ENCODE peak calls at places on chromosomes 4 and X, in five cellular contexts. D, L, M, A and B are unnamed samples.

GRCh38 chr4:73985528-73985852 is 2.5 kb downstream of the PPBP start:
- DNase-seq in D (no peak), L (no peak), M (no peak), A (no peak), B (no peak)

GRCh38 chr4:152486414-152487389 is 49.2 kb downstream of the FBXW7 start:
- DNase-seq in D (no peak), L (no peak), M (no peak), A (no peak), B (no peak)

GRCh38 chr4:140497428-140497775 is 691 bp downstream of the MGAT4D start:
- DNase-seq in D (no peak), L (no peak), M (no peak), A (no peak), B (no peak)

GRCh38 chr4:139950568-139950967 is 203.4 kb downstream of the MAML3 start:
- DNase-seq in D (no peak), L (no peak), M (no peak), A (no peak), B (no peak)

GRCh38 chr4:64144994-64145393 is 264.3 kb downstream of the TECRL start:
- DNase-seq in D (no peak), L (no peak), M (no peak), A (no peak), B (no peak)

GRCh38 chr4:147749811-147750321 is 18.0 kb downstream of the ARHGAP10 start:
- DNase-seq in D (no peak), L (no peak), M (no peak), A (no peak), B (no peak)

GRCh38 chrX:102745513-102746133 is 25.1 kb downstream of the GPRASP3 start:
- DNase-seq in D (no peak), L (no peak), M (no peak), A (peak), B (no peak)

GRCh38 chr4:124980276-124980752 is 267.8 kb upstream of the ANKRD50 start:
- DNase-seq in D (no peak), L (no peak), M (no peak), A (no peak), B (no peak)

GRCh38 chr4:137283737-137284136 is 248.6 kb downstream of the PCDH18 start:
- DNase-seq in D (no peak), L (no peak), M (no peak), A (no peak), B (no peak)

GRCh38 chr4:20019310-20020015 is 232.2 kb upstream of the SLIT2 start:
- DNase-seq in D (no peak), L (no peak), M (no peak), A (no peak), B (no peak)

DNA sequence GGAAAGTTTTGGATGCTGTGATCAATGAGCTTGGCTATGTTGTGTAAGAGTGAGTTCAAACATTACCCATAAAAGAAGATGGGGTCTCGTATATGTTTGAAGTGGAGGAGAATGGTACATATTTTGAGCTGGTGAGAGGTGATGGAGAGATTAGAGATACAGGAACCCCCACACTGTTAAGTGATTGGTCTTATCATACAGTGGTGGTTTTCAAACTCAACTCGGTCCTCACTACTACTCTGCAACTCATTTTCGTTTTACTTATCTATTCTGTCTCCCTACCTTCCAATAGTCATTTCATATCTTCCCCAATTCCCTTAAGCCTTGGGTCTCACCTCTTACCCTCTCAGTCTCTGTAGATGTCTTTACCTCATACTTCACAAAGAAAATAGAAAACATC is 16.4 kb upstream of the TNIP3 start:
- DNase-seq in D (no peak), L (no peak), M (no peak), A (no peak), B (no peak)
- H3K27ac ChIP-seq in D (no peak), L (no peak), M (no peak), A (no peak), B (no peak)

GRCh38 chr4:57080781-57081650 is 29.2 kb downstream of the IGFBP7 start:
- DNase-seq in D (no peak), L (no peak), M (no peak), A (no peak), B (no peak)

GRCh38 chr4:57081651-57082349 is 28.4 kb downstream of the IGFBP7 start:
- DNase-seq in D (no peak), L (no peak), M (no peak), A (no peak), B (no peak)

GRCh38 chr4:57076646-57077045 is 33.5 kb downstream of the IGFBP7 start:
- DNase-seq in D (no peak), L (no peak), M (no peak), A (no peak), B (no peak)

GRCh38 chr4:57077550-57078311 is 32.5 kb downstream of the IGFBP7 start:
- DNase-seq in D (no peak), L (no peak), M (no peak), A (no peak), B (no peak)

GRCh38 chr4:57078685-57079521 is 31.3 kb downstream of the IGFBP7 start:
- DNase-seq in D (no peak), L (no peak), M (no peak), A (no peak), B (no peak)
- TF ChIP-seq POLR2AphosphoS5 in D (no peak), L (no peak), M (no peak), A (peak), B (peak)

GRCh38 chr4:145735330-145735638 is 55.3 kb downstream of the C4orf51 start:
- DNase-seq in D (no peak), L (peak), M (no peak), A (no peak), B (no peak)
- H3K27ac ChIP-seq in D (peak), L (peak), M (no peak), A (peak), B (peak)

DNA sequence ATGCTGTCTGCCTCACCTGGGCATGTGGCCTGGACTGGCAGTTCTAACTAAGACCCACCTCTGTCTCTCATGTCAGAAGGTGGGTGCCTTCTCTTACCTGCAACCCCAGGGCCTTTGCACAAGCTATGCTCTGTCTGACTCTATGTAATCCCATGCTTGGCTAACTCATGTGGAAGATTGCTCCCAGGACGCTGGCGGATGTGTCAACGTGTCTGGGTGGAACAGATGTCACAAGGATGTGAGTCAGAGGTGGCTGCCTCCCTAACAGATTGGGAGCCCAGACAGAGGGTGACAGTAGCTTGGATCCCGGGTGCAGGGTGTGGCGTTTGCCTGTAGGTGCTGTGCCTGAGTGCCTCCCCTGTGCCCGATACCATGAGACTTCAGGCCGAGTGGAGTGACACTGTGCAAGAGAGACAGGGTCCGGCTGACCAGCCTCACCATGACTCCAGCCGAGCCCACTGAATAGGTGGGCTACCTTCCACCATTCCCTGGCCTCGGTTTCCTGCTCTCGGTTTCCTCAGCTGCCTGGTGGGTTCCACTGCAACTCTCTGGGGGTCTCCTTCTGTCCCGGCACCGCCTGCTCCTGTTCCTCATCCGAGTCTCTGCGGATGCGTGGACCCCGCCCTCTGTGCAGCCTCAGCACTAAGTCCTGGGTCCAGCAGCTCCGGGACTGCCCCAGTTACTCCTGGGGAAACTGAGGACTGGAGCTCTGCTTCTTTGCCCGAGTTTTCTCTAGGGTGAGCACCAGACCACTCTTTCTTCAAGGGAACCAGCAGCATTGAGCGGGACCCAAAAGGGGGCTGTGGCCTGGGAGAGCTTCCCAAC is 11.0 kb downstream of the SH3BP2 start:
- DNase-seq in D (peak), L (no peak), M (peak), A (peak), B (no peak)
- TF ChIP-seq POLR2AphosphoS5 in D (peak), L (no peak), M (no peak), A (no peak), B (peak)

GRCh38 chrX:53356186-53356585 is 66.3 kb downstream of the SMC1A start:
- DNase-seq in D (no peak), L (no peak), M (peak), A (no peak), B (no peak)
- H3K27ac ChIP-seq in D (no peak), L (no peak), M (no peak), A (no peak), B (no peak)

GRCh38 chrX:69523314-69523713 is 19.2 kb downstream of the NALF2 start:
- DNase-seq in D (no peak), L (no peak), M (no peak), A (no peak), B (no peak)
- TF ChIP-seq POLR2AphosphoS5 in D (no peak), L (no peak), M (no peak), A (no peak), B (no peak)